ENCODE peak calls at places on chromosomes 6 and 20, in five cellular contexts. X is CD8-positive, alpha-beta memory T cell; S is heart right ventricle; M is breast epithelium; T is right lobe of liver. A is an unnamed sample. For H3K4me1, the result is how much of the 10 kb centered on the place peaks cover.

GRCh38 chr20:8082999-8083398 is 49.1 kb upstream of the PLCB1 start:
- DNase-seq in X (no peak), S (no peak), M (no peak), T (no peak), A (no peak)

GRCh38 chr6:11598687-11599086 is 61.1 kb downstream of the TMEM170B start:
- DNase-seq in X (no peak), S (no peak), M (no peak), T (no peak), A (no peak)

GRCh38 chr6:39114395-39114706 is 635 bp downstream of the SAYSD1 start:
- DNase-seq in X (no peak), S (no peak), M (no peak), T (no peak), A (no peak)

GRCh38 chr6:17130786-17131185 is 28.9 kb downstream of the STMND1 start:
- DNase-seq in X (no peak), S (no peak), M (no peak), T (no peak), A (no peak)

GRCh38 chr6:33602180-33602579 is 18.9 kb upstream of the ITPR3 start:
- DNase-seq in X (no peak), S (no peak), M (no peak), T (no peak), A (no peak)

GRCh38 chr6:22764521-22764920 is 195.2 kb downstream of the HDGFL1 start:
- DNase-seq in X (no peak), S (no peak), M (no peak), T (no peak), A (no peak)

GRCh38 chr6:70563540-70563939 is 3.2 kb upstream of the SDHAF4 start:
- DNase-seq in X (no peak), S (no peak), M (no peak), T (no peak), A (no peak)

GRCh38 chr6:2693191-2693590 is 57.5 kb downstream of the MYLK4 start:
- DNase-seq in X (no peak), S (no peak), M (no peak), T (no peak), A (no peak)

GRCh38 chr20:23143098-23143497 is 57.0 kb upstream of the CD93 start:
- DNase-seq in X (no peak), S (no peak), M (no peak), T (peak), A (peak)

GRCh38 chr20:9617062-9617461 is 102.7 kb downstream of the LAMP5 start:
- DNase-seq in X (peak), S (peak), M (no peak), T (peak), A (peak)

GRCh38 chr6:53917464-53917842 is 122.6 kb downstream of the LRRC1 start:
- DNase-seq in X (no peak), S (no peak), M (no peak), T (no peak), A (no peak)

GRCh38 chr6:168078943-168079405 is at the start of gene FRMD1:
- DNase-seq in X (no peak), S (no peak), M (no peak), T (peak), A (no peak)

GRCh38 chr6:89372506-89372901 is 20.0 kb upstream of the UBE2J1 start:
- DNase-seq in X (no peak), S (no peak), M (no peak), T (no peak), A (no peak)

GRCh38 chr6:116060572-116061283 is at the start of gene FRK:
- DNase-seq in X (no peak), S (no peak), M (peak), T (peak), A (peak)
- H3K4me3 ChIP-seq in X (no peak), S (peak), M (peak), T (peak), A (peak)

DNA sequence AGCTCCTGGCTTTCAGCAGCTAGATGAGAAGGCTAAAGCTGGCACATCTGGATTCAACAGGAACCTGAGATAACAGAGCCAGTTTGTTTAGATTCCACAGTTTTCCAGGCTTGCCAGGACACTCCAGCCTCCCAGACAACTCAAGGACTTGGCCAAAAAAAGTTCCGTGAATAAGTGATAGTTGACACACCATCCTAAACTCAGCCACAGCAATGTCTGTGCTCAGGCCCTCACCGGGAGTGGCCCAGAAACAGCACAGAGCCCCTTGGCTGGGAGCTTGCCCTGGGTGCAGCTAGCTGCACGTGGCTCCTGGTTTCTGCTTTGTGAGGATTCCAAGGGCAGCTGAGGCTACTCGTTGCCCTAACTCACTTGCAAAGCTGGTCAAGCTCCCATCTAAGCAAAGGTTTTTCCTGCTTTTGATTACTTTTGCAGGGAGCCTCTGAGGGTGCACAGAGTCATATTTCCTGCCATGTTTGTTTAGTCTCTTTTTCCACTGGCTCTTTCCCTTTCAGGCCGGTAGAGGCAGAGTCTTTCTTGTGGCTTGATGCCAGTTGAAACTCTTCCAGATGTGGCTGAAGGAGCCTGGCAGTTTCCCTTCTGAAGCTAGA is 118.3 kb upstream of the ECI2 start:
- DNase-seq in X (no peak), S (peak), M (no peak), T (no peak), A (peak)
- H3K4me1 ChIP-seq in X (under half), S (under half), M (under half), T (under half), A (under half)

DNA sequence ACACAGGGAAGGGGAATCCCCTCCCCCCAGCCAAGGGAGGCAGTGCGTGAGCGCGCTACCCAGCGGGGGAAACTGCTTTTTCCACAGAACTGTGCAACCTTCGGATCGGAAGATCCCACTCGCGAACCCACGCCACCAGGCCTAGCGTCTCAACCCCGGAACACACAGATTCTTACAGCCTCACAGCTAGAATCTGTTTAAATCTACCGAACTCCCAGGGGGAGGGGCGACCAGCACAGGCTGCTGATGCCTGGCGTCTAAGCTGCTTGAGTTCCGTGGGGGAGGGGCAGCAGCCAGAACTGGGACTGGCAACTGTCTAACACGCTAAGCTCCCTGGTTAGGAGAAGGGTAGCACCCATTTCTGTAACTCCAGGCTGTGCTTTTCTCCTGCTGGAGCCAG is 217.3 kb upstream of the TENT5A start:
- DNase-seq in X (no peak), S (no peak), M (no peak), T (no peak), A (no peak)
- H3K27ac ChIP-seq in X (no peak), S (no peak), M (no peak), T (no peak), A (no peak)

GRCh38 chr6:160767647-160768019 is 65.6 kb downstream of the PLG start:
- DNase-seq in X (no peak), S (no peak), M (no peak), T (no peak), A (no peak)
- H3K4me3 ChIP-seq in X (no peak), S (peak), M (no peak), T (no peak), A (no peak)